ENCODE peak calls at places on chromosomes 16 and 17, in nine cellular contexts. I, H, W, L, Z, V, B, K and G are unnamed samples.

GRCh38 chr16:57616241-57616640 is 12.2 kb upstream of the ADGRG1 start:
- DNase-seq in I (no peak), H (no peak), W (no peak), L (no peak), Z (no peak), V (no peak), B (no peak), K (no peak), G (no peak)

GRCh38 chr17:5698959-5699358 is 114.7 kb upstream of the NLRP1 start:
- DNase-seq in I (no peak), H (no peak), W (no peak), L (no peak), Z (no peak), V (no peak), B (no peak), K (no peak), G (no peak)

GRCh38 chr17:6660765-6661463 is 9.4 kb downstream of the C17orf100 start:
- DNase-seq in I (no peak), H (no peak), W (peak; percentile 81), L (no peak), Z (no peak), V (peak; percentile 65), B (no peak), K (no peak), G (peak; percentile 69)

GRCh38 chr17:37361543-37361942 is 14.2 kb upstream of the C17orf78 start:
- DNase-seq in I (no peak), H (no peak), W (no peak), L (no peak), Z (no peak), V (no peak), B (no peak), K (no peak), G (no peak)

GRCh38 chr17:57989011-57989345 is 924 bp upstream of the VEZF1 start:
- DNase-seq in I (no peak), H (no peak), W (no peak), L (no peak), Z (peak; percentile 41), V (no peak), B (no peak), K (no peak), G (no peak)

GRCh38 chr17:39653662-39654331 is 11.4 kb upstream of the TCAP start:
- DNase-seq in I (peak; percentile 77), H (peak; percentile 62), W (peak; percentile 70), L (peak; percentile 61), Z (peak; percentile 46), V (peak; percentile 91), B (no peak), K (no peak), G (peak; percentile 94)

GRCh38 chr16:79665970-79666369 is 65.4 kb upstream of the MAF start:
- DNase-seq in I (no peak), H (no peak), W (no peak), L (no peak), Z (no peak), V (no peak), B (no peak), K (no peak), G (no peak)

GRCh38 chr17:81334419-81334896 is 39.4 kb upstream of the SLC38A10 start:
- DNase-seq in I (no peak), H (no peak), W (no peak), L (no peak), Z (no peak), V (no peak), B (no peak), K (no peak), G (no peak)

GRCh38 chr16:24540575-24541240 is 1.3 kb downstream of the RBBP6 start:
- DNase-seq in I (peak; percentile 22), H (no peak), W (peak; percentile 51), L (no peak), Z (no peak), V (peak; percentile 18), B (no peak), K (no peak), G (no peak)

GRCh38 chr17:44794699-44795413 is 35.2 kb downstream of the GJC1 start:
- DNase-seq in I (no peak), H (no peak), W (no peak), L (no peak), Z (peak; percentile 71), V (no peak), B (no peak), K (peak; percentile 82), G (no peak)

GRCh38 chr17:44793885-44794698 is 35.3 kb downstream of the ADAM11 start:
- DNase-seq in I (no peak), H (no peak), W (no peak), L (no peak), Z (peak; percentile 35), V (no peak), B (no peak), K (no peak), G (no peak)

GRCh38 chr17:44796731-44797130 is 33.4 kb downstream of the GJC1 start:
- DNase-seq in I (no peak), H (no peak), W (no peak), L (no peak), Z (no peak), V (no peak), B (no peak), K (no peak), G (no peak)

GRCh38 chr17:44795421-44795820 is 34.7 kb downstream of the GJC1 start:
- DNase-seq in I (no peak), H (no peak), W (no peak), L (no peak), Z (no peak), V (no peak), B (no peak), K (no peak), G (no peak)

DNA sequence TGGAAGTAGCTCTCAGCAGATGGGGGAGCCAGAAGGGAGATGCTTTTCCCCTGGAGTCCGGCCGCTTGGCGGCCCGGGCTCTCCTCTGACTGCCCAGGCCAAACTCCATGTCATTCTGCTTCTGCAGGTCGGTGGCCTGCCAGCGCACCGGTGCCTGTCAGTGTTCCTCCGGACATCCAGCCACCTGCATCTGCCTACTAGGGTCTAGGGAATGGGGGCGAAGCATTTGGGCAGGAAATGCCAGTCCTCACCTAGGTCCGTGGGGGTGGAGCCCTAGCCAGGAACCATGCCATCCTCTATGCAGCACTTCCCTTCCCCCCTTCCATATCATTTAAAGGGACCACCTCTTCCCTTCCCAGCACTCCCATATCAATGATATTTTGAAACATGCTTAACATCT is 34.2 kb downstream of the GJC1 start:
- DNase-seq in I (no peak), H (no peak), W (no peak), L (no peak), Z (no peak), V (no peak), B (no peak), K (no peak), G (no peak)
- TF ChIP-seq CTCF in I (no peak), H (no peak), W (no peak), L (no peak), Z (no peak), V (no peak), B (no peak), K (no peak), G (no peak)

GRCh38 chr16:88606146-88606757 is 32.1 kb upstream of the IL17C start:
- DNase-seq in I (no peak), H (no peak), W (no peak), L (no peak), Z (no peak), V (no peak), B (no peak), K (no peak), G (no peak)

GRCh38 chr16:88613293-88613692 is 25.1 kb upstream of the IL17C start:
- DNase-seq in I (no peak), H (no peak), W (no peak), L (no peak), Z (no peak), V (no peak), B (no peak), K (no peak), G (no peak)

GRCh38 chr16:88608076-88608475 is 30.3 kb upstream of the IL17C start:
- DNase-seq in I (no peak), H (no peak), W (no peak), L (no peak), Z (no peak), V (no peak), B (no peak), K (no peak), G (no peak)

GRCh38 chr16:88611220-88611821 is 27.1 kb upstream of the IL17C start:
- DNase-seq in I (no peak), H (no peak), W (no peak), L (no peak), Z (no peak), V (no peak), B (no peak), K (no peak), G (no peak)

GRCh38 chr16:88610080-88610479 is 28.3 kb upstream of the IL17C start:
- DNase-seq in I (no peak), H (no peak), W (no peak), L (no peak), Z (no peak), V (no peak), B (no peak), K (no peak), G (no peak)
- TF ChIP-seq CTCF in I (no peak), H (no peak), W (peak; percentile 10), L (no peak), Z (peak; percentile 13), V (no peak), B (no peak), K (peak; percentile 10), G (no peak)

DNA sequence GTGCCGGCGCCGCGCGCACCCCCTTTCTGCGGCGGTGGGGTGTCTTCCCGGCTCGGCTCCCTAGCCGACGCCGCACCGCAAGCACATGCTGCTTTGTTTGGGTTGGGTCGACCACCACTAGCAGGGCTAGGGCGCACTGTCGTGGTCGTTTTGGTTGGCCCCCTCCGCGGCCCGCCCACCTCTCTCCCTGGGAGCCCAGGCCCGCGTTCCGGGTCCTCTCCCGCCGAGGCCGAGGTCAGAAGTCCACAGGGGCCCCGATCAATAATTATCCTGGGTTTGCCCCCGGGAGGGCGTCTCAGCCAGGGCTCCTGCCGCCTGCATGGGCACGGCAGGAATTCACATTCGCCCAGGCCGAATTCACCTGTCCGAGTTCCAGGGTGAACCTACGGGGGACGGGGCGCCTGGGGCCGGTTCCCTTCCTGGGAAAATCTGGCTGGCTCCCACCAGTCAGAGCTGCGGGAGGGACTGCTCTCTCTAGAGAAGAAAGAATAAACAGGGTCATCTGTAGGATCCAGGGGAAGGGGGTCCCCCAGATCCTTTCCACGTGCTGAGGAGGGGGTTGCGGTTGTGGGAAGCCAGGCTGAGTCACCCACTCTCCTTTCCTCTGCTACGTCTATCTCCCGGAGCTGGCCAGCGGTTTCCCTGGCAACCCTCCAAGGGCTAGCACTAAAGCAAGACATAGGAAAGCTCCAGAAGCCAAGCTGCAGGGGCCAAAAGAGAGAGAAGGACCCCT is 584 bp upstream of the STAT5B start:
- DNase-seq in I (no peak), H (peak; percentile 82), W (no peak), L (peak; percentile 70), Z (peak; percentile 89), V (peak; percentile 45), B (peak; percentile 64), K (no peak), G (no peak)
- TF ChIP-seq CTCF in I (no peak), H (no peak), W (no peak), L (no peak), Z (no peak), V (no peak), B (no peak), K (no peak), G (no peak)

DNA sequence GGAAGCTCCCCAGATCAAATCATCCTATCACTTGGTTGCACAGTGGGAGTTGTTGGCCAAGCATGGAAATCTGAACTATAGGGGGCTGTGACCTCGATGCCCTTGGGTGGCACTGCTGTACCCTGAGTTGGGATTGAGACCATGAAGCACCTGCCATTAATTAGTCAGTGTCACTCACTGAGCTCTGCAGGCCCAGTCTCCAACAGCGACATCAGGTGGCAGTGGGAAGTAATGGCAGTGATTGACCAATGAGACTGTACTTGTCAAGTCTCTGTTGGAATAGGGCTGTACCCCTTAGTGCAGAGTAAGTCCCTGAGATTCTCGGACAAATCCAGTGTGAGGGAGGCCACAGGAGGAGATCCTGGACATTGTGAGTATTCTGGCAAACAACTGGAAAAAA is 118.0 kb upstream of the RPL38 start:
- DNase-seq in I (no peak), H (no peak), W (peak; percentile 5), L (no peak), Z (no peak), V (no peak), B (no peak), K (no peak), G (no peak)
- TF ChIP-seq CTCF in I (no peak), H (no peak), W (peak; percentile 21), L (no peak), Z (no peak), V (no peak), B (no peak), K (no peak), G (no peak)